ENCODE peak calls at places on chromosomes 13 and 19, in nine cellular contexts. O is activated CD8-positive, alpha-beta memory T cell treated with anti-CD3 and anti-CD28 coated beads for 48 hours; T is tibial artery; P is lung microvascular endothelial cell; A is mesendoderm; Q is IMR-90; C is tibial nerve; H is activated T-helper 9 cell treated with anti-CD3 and anti-CD28 coated beads, Interleukin-2, amount 50 U/mL, for 16 hours; R is activated CD4-positive, alpha-beta T cell treated with anti-CD3 and anti-CD28 coated beads for 1 hour. S is an unnamed sample.

GRCh38 chr19:34481861-34482379 is 362 bp downstream of the WTIP start:
- DNase-seq in O (no peak), C (no peak), R (no peak), P (peak), T (no peak), Q (no peak), A (no peak), H (no peak), S (peak)

GRCh38 chr13:110242615-110243014 is 64.3 kb downstream of the COL4A1 start:
- DNase-seq in H (no peak), C (no peak), R (no peak), P (no peak), T (no peak), Q (no peak), O (no peak), A (no peak), S (no peak)

GRCh38 chr19:47036233-47036651 is 12.2 kb downstream of the TMEM160 start:
- DNase-seq in P (no peak), O (no peak), C (no peak), A (no peak), R (no peak), T (no peak), H (no peak), Q (no peak), S (no peak)

GRCh38 chr19:41967056-41967783 is 8.1 kb upstream of the RABAC1 start:
- DNase-seq in O (no peak), P (no peak), Q (no peak), H (no peak), T (no peak), A (no peak), R (no peak), C (no peak), S (peak)

GRCh38 chr19:55687281-55688172 is 12.5 kb downstream of the EPN1 start:
- DNase-seq in H (no peak), R (no peak), T (no peak), Q (no peak), C (no peak), O (no peak), P (no peak), A (no peak), S (no peak)

GRCh38 chr13:33454844-33455256 is 169.3 kb upstream of the STARD13 start:
- DNase-seq in A (no peak), Q (peak), T (no peak), P (no peak), R (no peak), H (no peak), O (no peak), C (no peak), S (no peak)

GRCh38 chr13:94209110-94209509 is 270.4 kb downstream of the DCT start:
- DNase-seq in Q (no peak), T (no peak), P (no peak), O (no peak), C (no peak), H (no peak), R (no peak), A (no peak), S (no peak)

GRCh38 chr13:87810391-87810801 is 139.2 kb downstream of the SLITRK5 start:
- DNase-seq in T (no peak), P (no peak), R (no peak), A (peak), O (no peak), Q (no peak), H (no peak), C (no peak), S (no peak)

GRCh38 chr13:47932953-47933687 is 68.0 kb downstream of the SUCLA2 start:
- DNase-seq in H (no peak), A (peak), O (no peak), C (no peak), Q (no peak), T (no peak), R (no peak), P (no peak), S (no peak)

GRCh38 chr13:32007494-32007893 is 24.1 kb upstream of the FRY start:
- DNase-seq in Q (peak), A (no peak), C (no peak), T (no peak), O (no peak), H (no peak), P (no peak), R (no peak), S (no peak)

GRCh38 chr13:94112227-94112626 is 367.3 kb downstream of the DCT start:
- DNase-seq in P (peak), C (peak), O (no peak), A (peak), H (no peak), Q (peak), T (peak), R (no peak), S (no peak)

GRCh38 chr13:45781553-45782326 is 69.8 kb downstream of the SIAH3 start:
- DNase-seq in C (no peak), R (no peak), P (no peak), O (no peak), Q (no peak), H (no peak), T (no peak), A (no peak), S (peak)

GRCh38 chr19:5170329-5170745 is 170.3 kb downstream of the PTPRS start:
- DNase-seq in Q (no peak), H (peak), O (peak), C (no peak), P (peak), T (no peak), R (peak), A (peak), S (no peak)

GRCh38 chr13:71644579-71644978 is 222.4 kb downstream of the DACH1 start:
- DNase-seq in C (no peak), Q (no peak), A (no peak), H (no peak), O (no peak), R (no peak), T (no peak), P (no peak), S (no peak)

GRCh38 chr19:15671237-15671636 is 1.6 kb upstream of the CYP4F12 start:
- DNase-seq in C (no peak), O (no peak), A (no peak), Q (no peak), R (no peak), P (no peak), H (no peak), T (no peak), S (no peak)

GRCh38 chr19:52992109-52993004 is 21.4 kb upstream of the ERVV-1 start:
- DNase-seq in H (no peak), R (no peak), C (no peak), T (peak), P (peak), A (peak), Q (no peak), O (no peak), S (no peak)

GRCh38 chr19:48873476-48874308 is 1.5 kb downstream of the PPP1R15A start:
- DNase-seq in O (no peak), T (no peak), C (peak), H (no peak), R (no peak), Q (no peak), A (peak), P (peak), S (no peak)

GRCh38 chr19:35495107-35496064 is 5.1 kb upstream of the KRTDAP start:
- DNase-seq in O (peak), P (peak), A (peak), C (peak), R (peak), T (peak), Q (peak), H (peak), S (peak)

GRCh38 chr13:44439615-44440014 is 66.0 kb downstream of the SERP2 start:
- DNase-seq in T (no peak), R (no peak), Q (no peak), C (no peak), A (no peak), O (no peak), H (no peak), P (no peak), S (no peak)

GRCh38 chr13:27565818-27566217 is 54.5 kb downstream of the LNX2 start:
- DNase-seq in T (no peak), Q (no peak), C (no peak), P (no peak), A (no peak), O (no peak), H (no peak), R (no peak), S (no peak)

GRCh38 chr13:32823597-32823996 is 192.6 kb upstream of the KL start:
- DNase-seq in A (no peak), T (no peak), Q (no peak), P (no peak), H (no peak), C (no peak), O (no peak), R (no peak), S (no peak)

GRCh38 chr13:100734194-100734720 is 59.7 kb upstream of the TMTC4 start:
- DNase-seq in Q (no peak), C (no peak), A (no peak), O (no peak), R (no peak), P (no peak), T (no peak), H (no peak), S (no peak)

GRCh38 chr13:101660711-101661110 is 208.2 kb downstream of the ITGBL1 start:
- DNase-seq in T (no peak), P (no peak), H (no peak), C (no peak), O (no peak), Q (no peak), R (no peak), A (no peak), S (no peak)

GRCh38 chr19:44689290-44690130 is 9.4 kb upstream of the CEACAM16 start:
- DNase-seq in H (peak), R (peak), Q (peak), A (peak), P (peak), O (peak), T (peak), C (peak), S (peak)

GRCh38 chr19:31501427-31502195 is 152.4 kb upstream of the TSHZ3 start:
- DNase-seq in T (no peak), P (no peak), C (no peak), A (no peak), Q (no peak), O (no peak), H (no peak), R (no peak), S (no peak)

GRCh38 chr13:50428183-50428877 is 413.1 kb downstream of the KCNRG start:
- DNase-seq in H (no peak), A (no peak), C (no peak), R (no peak), T (no peak), Q (no peak), O (no peak), P (no peak), S (no peak)

GRCh38 chr13:31201341-31202024 is 1.7 kb downstream of the B3GLCT start:
- DNase-seq in O (no peak), A (no peak), R (no peak), Q (peak), P (no peak), H (no peak), T (peak), C (peak), S (no peak)

GRCh38 chr13:26839682-26840081 is 79.1 kb upstream of the GPR12 start:
- DNase-seq in C (no peak), H (no peak), T (no peak), Q (no peak), R (no peak), A (no peak), P (no peak), O (no peak), S (peak)

GRCh38 chr13:37657134-37657533 is 58.6 kb upstream of the POSTN start:
- DNase-seq in H (no peak), Q (peak), R (no peak), P (peak), A (no peak), C (no peak), O (no peak), T (no peak), S (no peak)

GRCh38 chr13:101795460-101795859 is 343.0 kb downstream of the ITGBL1 start:
- DNase-seq in P (no peak), Q (no peak), A (no peak), O (no peak), R (no peak), H (no peak), C (no peak), T (no peak), S (no peak)

GRCh38 chr19:40320558-40320935 is 27.6 kb downstream of the C19orf47 start:
- DNase-seq in A (no peak), O (no peak), P (no peak), Q (no peak), T (no peak), H (no peak), R (no peak), C (no peak), S (peak)

GRCh38 chr13:110304256-110304655 is 2.7 kb downstream of the COL4A1 start:
- DNase-seq in O (no peak), H (no peak), P (peak), R (no peak), A (no peak), C (peak), Q (peak), T (no peak), S (peak)

GRCh38 chr13:75220238-75220542 is 261.8 kb downstream of the TBC1D4 start:
- DNase-seq in T (no peak), P (no peak), O (no peak), H (no peak), Q (no peak), A (no peak), R (no peak), C (no peak), S (no peak)

S was measured in cardiac septum.